ENCODE peak calls at places on chromosomes 7 and 10, in four cellular contexts. C is lower leg skin, L is AG04450, G is MM.1S. H is an unnamed sample.

GRCh38 chr10:118204292-118204943 is 137.7 kb downstream of the FAM204A start:
- DNase-seq in L (no peak), C (no peak), G (no peak), H (no peak)

GRCh38 chr7:1674161-1675035 is 4.3 kb downstream of the ELFN1 start:
- DNase-seq in L (no peak), C (peak), G (no peak), H (no peak)

GRCh38 chr7:73870041-73870492 is 9.1 kb downstream of the TMEM270 start:
- DNase-seq in C (no peak), L (no peak), G (no peak), H (no peak)

GRCh38 chr10:115063702-115064479 is 29.3 kb upstream of the ATRNL1 start:
- DNase-seq in G (no peak), L (no peak), C (no peak), H (no peak)

GRCh38 chr10:74437822-74438221 is 286.8 kb downstream of the ADK start:
- DNase-seq in L (peak), G (no peak), C (no peak), H (no peak)

GRCh38 chr10:60444494-60445064 is 54.9 kb upstream of the ANK3 start:
- DNase-seq in C (no peak), L (no peak), G (peak), H (peak)

GRCh38 chr7:131554880-131555516 is 1.4 kb downstream of the PODXL start:
- DNase-seq in L (no peak), G (no peak), C (no peak), H (no peak)

GRCh38 chr10:43210556-43210955 is 56.3 kb downstream of the RASGEF1A start:
- DNase-seq in L (no peak), C (peak), G (no peak), H (no peak)

GRCh38 chr10:74071151-74071550 is 73.2 kb downstream of the VCL start:
- DNase-seq in C (no peak), L (peak), G (no peak), H (no peak)

GRCh38 chr7:100573691-100574361 is at the start of gene SAP25:
- DNase-seq in L (no peak), G (no peak), C (no peak), H (no peak)

GRCh38 chr10:44281089-44281613 is 103.7 kb downstream of the CXCL12 start:
- DNase-seq in C (no peak), L (no peak), G (no peak), H (no peak)

GRCh38 chr10:13739178-13739577 is 152.4 kb downstream of the PRPF18 start:
- DNase-seq in C (peak), L (no peak), G (no peak), H (peak)

GRCh38 chr10:119201233-119201632 is 6.1 kb upstream of the GRK5 start:
- DNase-seq in C (no peak), L (no peak), G (no peak), H (no peak)

GRCh38 chr7:2510909-2511768 is 8.4 kb upstream of the LFNG start:
- DNase-seq in L (no peak), G (no peak), C (no peak), H (no peak)

GRCh38 chr7:29281782-29282541 is 87.4 kb downstream of the CHN2 start:
- DNase-seq in L (no peak), C (peak), G (no peak), H (no peak)

GRCh38 chr10:82419981-82420380 is 545.0 kb downstream of the NRG3 start:
- DNase-seq in G (no peak), C (no peak), L (no peak), H (no peak)

GRCh38 chr10:124523301-124523871 is 61.8 kb downstream of the LHPP start:
- DNase-seq in L (no peak), C (no peak), G (no peak), H (no peak)

GRCh38 chr10:90787906-90788491 is 69.8 kb downstream of the HTR7 start:
- DNase-seq in C (no peak), G (peak), L (no peak), H (peak)

GRCh38 chr10:61283066-61283465 is 170.1 kb downstream of the TMEM26 start:
- DNase-seq in G (no peak), C (no peak), L (no peak), H (no peak)

GRCh38 chr7:23105086-23105643 is 420 bp upstream of the KLHL7 start:
- DNase-seq in G (peak), C (no peak), L (no peak), H (no peak)

GRCh38 chr10:88769384-88769783 is 9.6 kb downstream of the LIPN start:
- DNase-seq in C (no peak), L (no peak), G (no peak), H (no peak)

GRCh38 chr10:102678842-102679289 is 34.6 kb downstream of the TRIM8 start:
- DNase-seq in C (peak), G (peak), L (no peak), H (no peak)

GRCh38 chr10:43230101-43230908 is 36.6 kb downstream of the RASGEF1A start:
- DNase-seq in C (peak), G (no peak), L (no peak), H (no peak)

GRCh38 chr7:17462059-17462695 is 163.7 kb downstream of the AHR start:
- DNase-seq in C (no peak), G (no peak), L (no peak), H (no peak)

GRCh38 chr10:79328737-79329504 is 18.3 kb upstream of the PPIF start:
- DNase-seq in C (no peak), G (no peak), L (no peak), H (no peak)

GRCh38 chr10:33661580-33662269 is 327.3 kb upstream of the NRP1 start:
- DNase-seq in L (no peak), G (no peak), C (peak), H (no peak)

GRCh38 chr7:37986780-37987380 is 66.4 kb downstream of the EPDR1 start:
- DNase-seq in G (no peak), C (no peak), L (no peak), H (no peak)

GRCh38 chr7:90552521-90552920 is 43.6 kb upstream of the CDK14 start:
- DNase-seq in C (no peak), G (no peak), L (no peak), H (no peak)

GRCh38 chr7:44587843-44588711 is 6.0 kb upstream of the TMED4 start:
- DNase-seq in L (no peak), G (peak), C (no peak), H (peak)

GRCh38 chr7:66100408-66101050 is 14.1 kb upstream of the CRCP start:
- DNase-seq in G (no peak), C (no peak), L (no peak), H (no peak)

GRCh38 chr7:145478551-145478950 is 638.0 kb upstream of the CNTNAP2 start:
- DNase-seq in G (no peak), L (no peak), C (no peak), H (no peak)

GRCh38 chr7:151981223-151981622 is 25.0 kb downstream of the GALNTL5 start:
- DNase-seq in G (no peak), C (no peak), L (no peak), H (no peak)

DNA sequence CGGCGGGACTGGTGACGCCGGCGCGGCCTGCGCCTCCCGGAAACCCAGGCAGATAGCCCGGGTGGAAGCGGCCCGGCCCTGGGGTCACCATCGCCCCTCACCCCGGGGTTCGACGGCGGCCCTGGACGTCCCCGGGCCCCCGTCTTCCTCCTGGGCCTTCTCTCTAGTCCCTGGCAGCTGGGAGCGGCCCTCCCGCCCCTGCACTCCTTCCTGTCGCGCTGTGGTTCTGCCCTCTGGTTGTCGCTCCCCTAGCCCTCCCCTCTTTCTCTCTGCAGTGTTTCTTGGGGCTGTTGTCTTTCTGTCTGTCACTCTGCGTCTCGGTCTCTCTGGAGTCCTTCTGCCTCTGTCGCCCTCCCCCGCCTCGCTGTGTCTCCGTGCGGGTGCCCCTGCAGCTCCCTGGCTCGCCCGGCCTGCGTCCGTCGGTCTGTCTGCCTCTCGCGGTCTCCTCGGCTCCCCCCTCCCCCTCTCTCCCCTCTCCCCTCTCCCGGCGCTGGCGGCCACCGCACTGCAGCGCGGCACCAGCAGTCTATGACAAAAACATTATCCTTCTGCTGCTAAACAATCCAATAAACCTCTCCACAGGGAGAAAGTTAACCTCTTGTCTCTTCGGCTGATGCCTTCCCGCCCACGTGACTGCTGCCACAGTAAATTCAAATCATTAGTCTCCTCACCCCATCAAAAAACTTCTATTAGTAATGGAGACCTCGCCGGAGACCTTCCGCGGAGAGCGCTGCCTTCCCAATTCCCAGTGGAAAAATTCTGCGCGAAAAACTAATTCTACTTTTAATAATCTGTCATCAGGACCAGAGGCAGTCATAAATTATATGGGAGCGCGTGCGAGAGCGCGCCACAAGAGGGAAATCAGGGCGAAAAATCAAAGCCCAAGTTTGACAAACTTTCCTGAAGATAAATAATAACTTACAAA is 90.3 kb upstream of the PAX2 start:
- DNase-seq in G (no peak), L (no peak), C (no peak), H (peak)
- H3K4me3 ChIP-seq in G (no peak), L (no peak), C (no peak), H (peak)

GRCh38 chr10:21499910-21500577 is 25.4 kb downstream of the SKIDA1 start:
- DNase-seq in G (no peak), C (peak), L (no peak), H (no peak)
- H3K4me3 ChIP-seq in G (no peak), C (no peak), L (no peak), H (no peak)

GRCh38 chr7:117480978-117481377 is 1.2 kb downstream of the CFTR start:
- DNase-seq in C (no peak), L (no peak), G (no peak), H (no peak)
- H3K4me3 ChIP-seq in C (no peak), L (no peak), G (no peak), H (no peak)

DNA sequence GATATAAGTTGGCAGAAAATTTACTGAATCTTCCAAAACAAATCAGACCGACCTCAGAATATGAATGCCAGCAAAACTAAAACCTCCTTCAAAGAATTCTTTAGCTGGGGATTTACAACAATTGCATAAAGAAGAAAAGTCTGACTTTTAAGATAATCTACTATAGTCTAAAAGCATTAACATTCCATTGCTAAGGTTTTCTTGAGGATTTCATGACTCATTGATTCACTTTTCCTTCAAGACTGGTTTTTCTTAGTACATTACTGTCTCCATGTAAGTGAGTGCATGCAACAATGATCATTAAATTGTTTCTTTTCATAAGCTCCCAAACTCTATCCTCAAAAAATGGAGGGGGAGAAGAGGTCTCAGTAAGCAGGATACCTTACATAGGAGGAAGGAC is 3.1 kb downstream of the GLI3 start:
- DNase-seq in G (no peak), C (no peak), L (no peak), H (no peak)
- H3K4me3 ChIP-seq in G (no peak), C (no peak), L (no peak), H (no peak)

DNA sequence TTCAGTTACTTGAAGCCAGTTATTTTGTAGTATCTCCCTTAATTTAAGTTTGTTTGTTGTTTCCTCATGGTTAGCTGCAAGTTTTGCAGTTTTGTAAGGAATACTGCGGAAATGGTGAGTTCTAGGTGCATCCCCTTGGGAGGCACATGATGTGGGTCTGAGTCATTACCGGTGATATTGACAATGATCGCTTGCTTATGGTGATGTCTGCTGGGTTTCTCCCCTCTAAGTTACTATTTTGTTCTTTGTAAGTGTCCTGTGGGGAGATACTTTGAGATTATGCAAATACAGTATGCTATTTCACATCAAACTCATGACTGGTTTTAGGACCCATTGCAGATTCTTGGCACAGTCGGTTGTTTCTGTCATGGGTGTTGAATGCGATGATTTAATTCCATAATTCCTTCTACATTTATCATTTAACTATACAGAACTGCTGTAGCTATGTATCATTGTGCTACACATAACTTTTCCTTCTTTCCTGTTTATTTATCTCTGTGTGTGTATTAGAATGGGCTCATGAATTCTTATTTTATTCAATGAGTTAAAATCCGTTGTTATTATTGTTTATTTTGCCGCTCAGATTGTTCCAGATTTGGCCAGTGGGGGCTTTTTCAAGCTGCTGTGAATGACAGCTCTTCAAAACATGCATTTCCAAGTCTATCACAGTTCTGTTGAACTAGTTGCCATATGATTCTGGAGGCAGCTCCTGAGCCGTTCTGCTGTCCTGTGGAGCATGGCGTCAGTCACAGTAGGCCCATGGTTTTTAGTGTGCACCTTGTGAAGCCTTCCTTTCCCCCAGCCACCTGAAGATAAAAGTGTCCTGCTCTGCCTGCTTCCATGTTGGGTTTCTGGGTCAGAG is 18.4 kb downstream of the TSPAN14 start:
- DNase-seq in G (no peak), C (no peak), L (peak), H (no peak)
- H3K4me3 ChIP-seq in G (no peak), C (no peak), L (no peak), H (no peak)